ENCODE peak calls at places on chromosomes 6 and 20, in eight cellular contexts. W is naive B cell; U is ACHN; S is cardiac muscle cell; C is activated naive CD4-positive, alpha-beta T cell treated with anti-CD3 and anti-CD28 coated beads, Interleukin-2, amount 50 U/mL, for 16 hours; T is EL; V is AG04450; J is germinal center. D is an unnamed sample.

GRCh38 chr20:62701161-62702007 is 7.3 kb upstream of the NTSR1 start:
- DNase-seq in S (no peak), J (no peak), W (no peak), C (no peak), V (no peak), T (no peak), U (no peak), D (no peak)

GRCh38 chr6:35309611-35310264 is 12.1 kb downstream of the DEF6 start:
- DNase-seq in V (no peak), J (no peak), S (no peak), C (no peak), U (no peak), W (no peak), T (no peak), D (no peak)

GRCh38 chr20:36225666-36226065 is 10.6 kb upstream of the AAR2 start:
- DNase-seq in V (no peak), J (no peak), C (no peak), W (no peak), T (no peak), S (no peak), U (no peak), D (no peak)

GRCh38 chr6:7042654-7043545 is 64.9 kb upstream of the RREB1 start:
- DNase-seq in J (no peak), W (no peak), V (no peak), S (peak; percentile 62), T (no peak), U (no peak), C (no peak), D (no peak)

GRCh38 chr6:161082215-161082614 is 90.6 kb downstream of the MAP3K4 start:
- DNase-seq in W (no peak), J (no peak), V (no peak), C (no peak), T (no peak), U (no peak), S (no peak), D (no peak)

GRCh38 chr6:123171341-123171740 is 175.3 kb downstream of the CLVS2 start:
- DNase-seq in T (no peak), C (no peak), V (no peak), S (no peak), W (no peak), U (no peak), J (no peak), D (no peak)

GRCh38 chr6:53651764-53652401 is 13.7 kb downstream of the KLHL31 start:
- DNase-seq in V (no peak), W (peak; percentile 74), U (peak; percentile 77), S (peak; percentile 79), J (peak; percentile 64), T (peak; percentile 72), C (peak; percentile 81), D (no peak)

GRCh38 chr6:122758927-122759334 is 20.6 kb upstream of the FABP7 start:
- DNase-seq in U (no peak), S (no peak), W (no peak), C (no peak), J (no peak), T (no peak), V (no peak), D (no peak)

GRCh38 chr6:31952140-31952805 is 6.4 kb downstream of the CFB start:
- DNase-seq in V (peak; percentile 30), T (peak; percentile 65), W (peak; percentile 15), U (peak; percentile 60), J (no peak), S (peak; percentile 76), C (peak; percentile 36), D (no peak)

GRCh38 chr6:121187833-121188200 is 146.5 kb downstream of the TBC1D32 start:
- DNase-seq in T (no peak), W (no peak), C (no peak), V (no peak), U (no peak), J (no peak), S (no peak), D (no peak)

GRCh38 chr6:41966214-41966920 is 24.8 kb upstream of the CCND3 start:
- DNase-seq in T (no peak), C (no peak), W (no peak), U (peak; percentile 17), V (no peak), J (no peak), S (no peak), D (no peak)

GRCh38 chr6:87277123-87277522 is 45.3 kb upstream of the SMIM8 start:
- DNase-seq in J (peak; percentile 6), T (peak; percentile 20), C (no peak), S (peak; percentile 10), U (peak; percentile 38), W (no peak), V (no peak), D (no peak)

GRCh38 chr20:13613917-13614316 is 24.8 kb downstream of the TASP1 start:
- DNase-seq in U (no peak), J (no peak), W (no peak), V (no peak), T (no peak), S (no peak), C (no peak), D (no peak)